ENCODE peak calls at places on chromosome 17, in ten cellular contexts. One of them, this sample, is unnamed.

GRCh38 chr17:78884148-78884870 is 18.7 kb downstream of the CEP295NL start:
- DNase-seq in CD8-positive, alpha-beta T cell: no peak
- DNase-seq in left lung: peak; percentile 77
- DNase-seq in CD4-positive, CD25-positive, alpha-beta regulatory T cell: no peak
- DNase-seq in lung: no peak
- DNase-seq in cardiac muscle cell: peak; percentile 33
- DNase-seq in ascending aorta: no peak
- DNase-seq in stomach: no peak
- DNase-seq in upper lobe of left lung: no peak
- DNase-seq in MG63: no peak
- DNase-seq in this sample: peak; percentile 41

GRCh38 chr17:29722411-29723198 is 99.9 kb upstream of the CORO6 start:
- DNase-seq in cardiac muscle cell: peak; percentile 98
- DNase-seq in stomach: no peak
- DNase-seq in left lung: no peak
- DNase-seq in upper lobe of left lung: no peak
- DNase-seq in CD8-positive, alpha-beta T cell: peak; percentile 18
- DNase-seq in ascending aorta: peak; percentile 71
- DNase-seq in MG63: no peak
- DNase-seq in CD4-positive, CD25-positive, alpha-beta regulatory T cell: peak; percentile 16
- DNase-seq in lung: peak; percentile 56
- DNase-seq in this sample: no peak

GRCh38 chr17:65395924-65396323 is 165.5 kb downstream of the AXIN2 start:
- DNase-seq in CD4-positive, CD25-positive, alpha-beta regulatory T cell: no peak
- DNase-seq in lung: no peak
- DNase-seq in cardiac muscle cell: no peak
- DNase-seq in CD8-positive, alpha-beta T cell: no peak
- DNase-seq in MG63: no peak
- DNase-seq in ascending aorta: no peak
- DNase-seq in left lung: no peak
- DNase-seq in upper lobe of left lung: no peak
- DNase-seq in stomach: no peak
- DNase-seq in this sample: no peak

GRCh38 chr17:78390241-78391050 is 12.0 kb downstream of the PGS1 start:
- DNase-seq in upper lobe of left lung: no peak
- DNase-seq in CD4-positive, CD25-positive, alpha-beta regulatory T cell: no peak
- DNase-seq in lung: no peak
- DNase-seq in CD8-positive, alpha-beta T cell: no peak
- DNase-seq in ascending aorta: no peak
- DNase-seq in left lung: peak; percentile 16
- DNase-seq in stomach: no peak
- DNase-seq in MG63: peak; percentile 77
- DNase-seq in cardiac muscle cell: peak; percentile 91
- DNase-seq in this sample: no peak

GRCh38 chr17:76268991-76269981 is 4.1 kb downstream of the UBALD2 start:
- DNase-seq in lung: no peak
- DNase-seq in CD4-positive, CD25-positive, alpha-beta regulatory T cell: no peak
- DNase-seq in CD8-positive, alpha-beta T cell: no peak
- DNase-seq in upper lobe of left lung: no peak
- DNase-seq in cardiac muscle cell: no peak
- DNase-seq in stomach: no peak
- DNase-seq in MG63: no peak
- DNase-seq in left lung: no peak
- DNase-seq in ascending aorta: no peak
- DNase-seq in this sample: no peak

GRCh38 chr17:2053380-2054261 is 1.3 kb upstream of the HIC1 start:
- DNase-seq in lung: no peak
- DNase-seq in ascending aorta: peak; percentile 86
- DNase-seq in left lung: peak; percentile 91
- DNase-seq in cardiac muscle cell: peak; percentile 78
- DNase-seq in MG63: peak; percentile 34
- DNase-seq in CD8-positive, alpha-beta T cell: peak; percentile 68
- DNase-seq in upper lobe of left lung: peak; percentile 94
- DNase-seq in CD4-positive, CD25-positive, alpha-beta regulatory T cell: peak; percentile 75
- DNase-seq in stomach: peak; percentile 71
- DNase-seq in this sample: peak; percentile 81

GRCh38 chr17:50352072-50352692 is 6.3 kb downstream of the XYLT2 start:
- DNase-seq in ascending aorta: no peak
- DNase-seq in lung: no peak
- DNase-seq in left lung: no peak
- DNase-seq in stomach: peak; percentile 88
- DNase-seq in MG63: peak; percentile 44
- DNase-seq in cardiac muscle cell: no peak
- DNase-seq in upper lobe of left lung: no peak
- DNase-seq in CD8-positive, alpha-beta T cell: no peak
- DNase-seq in CD4-positive, CD25-positive, alpha-beta regulatory T cell: no peak
- DNase-seq in this sample: no peak

GRCh38 chr17:74744714-74745547 is 3.5 kb upstream of the NHERF1 start:
- DNase-seq in CD4-positive, CD25-positive, alpha-beta regulatory T cell: peak; percentile 79
- DNase-seq in upper lobe of left lung: peak; percentile 96
- DNase-seq in MG63: peak; percentile 68
- DNase-seq in CD8-positive, alpha-beta T cell: peak; percentile 74
- DNase-seq in cardiac muscle cell: peak; percentile 67
- DNase-seq in left lung: peak; percentile 97
- DNase-seq in ascending aorta: peak; percentile 97
- DNase-seq in lung: peak; percentile 90
- DNase-seq in stomach: peak; percentile 96
- DNase-seq in this sample: peak; percentile 84

GRCh38 chr17:41284546-41284945 is 9.0 kb downstream of the KRTAP9-7 start:
- DNase-seq in left lung: no peak
- DNase-seq in lung: no peak
- DNase-seq in cardiac muscle cell: no peak
- DNase-seq in MG63: no peak
- DNase-seq in ascending aorta: no peak
- DNase-seq in upper lobe of left lung: no peak
- DNase-seq in CD4-positive, CD25-positive, alpha-beta regulatory T cell: no peak
- DNase-seq in CD8-positive, alpha-beta T cell: no peak
- DNase-seq in stomach: no peak
- DNase-seq in this sample: no peak

GRCh38 chr17:19296786-19297778 is 59.9 kb downstream of the EPN2 start:
- DNase-seq in MG63: no peak
- DNase-seq in left lung: no peak
- DNase-seq in stomach: no peak
- DNase-seq in ascending aorta: no peak
- DNase-seq in CD8-positive, alpha-beta T cell: no peak
- DNase-seq in lung: no peak
- DNase-seq in upper lobe of left lung: no peak
- DNase-seq in cardiac muscle cell: no peak
- DNase-seq in CD4-positive, CD25-positive, alpha-beta regulatory T cell: no peak
- DNase-seq in this sample: no peak

GRCh38 chr17:78667091-78667490 is 89.9 kb upstream of the DNAH17 start:
- DNase-seq in ascending aorta: no peak
- DNase-seq in stomach: no peak
- DNase-seq in CD4-positive, CD25-positive, alpha-beta regulatory T cell: no peak
- DNase-seq in upper lobe of left lung: no peak
- DNase-seq in lung: no peak
- DNase-seq in cardiac muscle cell: no peak
- DNase-seq in left lung: no peak
- DNase-seq in MG63: no peak
- DNase-seq in CD8-positive, alpha-beta T cell: no peak
- DNase-seq in this sample: no peak

GRCh38 chr17:732788-733720 is 658 bp downstream of the TLCD3A start:
- DNase-seq in CD4-positive, CD25-positive, alpha-beta regulatory T cell: no peak
- DNase-seq in lung: peak; percentile 37
- DNase-seq in left lung: peak; percentile 86
- DNase-seq in cardiac muscle cell: peak; percentile 38
- DNase-seq in stomach: peak; percentile 61
- DNase-seq in CD8-positive, alpha-beta T cell: no peak
- DNase-seq in MG63: peak; percentile 40
- DNase-seq in ascending aorta: no peak
- DNase-seq in upper lobe of left lung: no peak
- DNase-seq in this sample: peak; percentile 68

GRCh38 chr17:37710344-37710886 is 34.4 kb downstream of the HNF1B start:
- DNase-seq in cardiac muscle cell: peak; percentile 69
- DNase-seq in MG63: peak; percentile 28
- DNase-seq in upper lobe of left lung: no peak
- DNase-seq in stomach: peak; percentile 99
- DNase-seq in left lung: no peak
- DNase-seq in lung: peak; percentile 80
- DNase-seq in CD4-positive, CD25-positive, alpha-beta regulatory T cell: no peak
- DNase-seq in CD8-positive, alpha-beta T cell: no peak
- DNase-seq in ascending aorta: no peak
- DNase-seq in this sample: peak; percentile 94

GRCh38 chr17:44362479-44362963 is 1.1 kb downstream of the FAM171A2 start:
- DNase-seq in ascending aorta: no peak
- DNase-seq in upper lobe of left lung: no peak
- DNase-seq in left lung: no peak
- DNase-seq in stomach: no peak
- DNase-seq in CD4-positive, CD25-positive, alpha-beta regulatory T cell: no peak
- DNase-seq in lung: no peak
- DNase-seq in CD8-positive, alpha-beta T cell: no peak
- DNase-seq in MG63: no peak
- DNase-seq in cardiac muscle cell: no peak
- DNase-seq in this sample: peak; percentile 36
- H3K4me3 ChIP-seq in ascending aorta: no peak overlapping the region
- H3K4me3 ChIP-seq in upper lobe of left lung: no peak overlapping the region
- H3K4me3 ChIP-seq in left lung: peak overlapping the region; percentile 48
- H3K4me3 ChIP-seq in stomach: peak overlapping the region; percentile 81
- H3K4me3 ChIP-seq in CD4-positive, CD25-positive, alpha-beta regulatory T cell: no peak overlapping the region
- H3K4me3 ChIP-seq in lung: no peak overlapping the region
- H3K4me3 ChIP-seq in CD8-positive, alpha-beta T cell: no peak overlapping the region
- H3K4me3 ChIP-seq in MG63: no peak overlapping the region
- H3K4me3 ChIP-seq in cardiac muscle cell: peak overlapping the region; percentile 84
- H3K4me3 ChIP-seq in this sample: peak overlapping the region; percentile 94

GRCh38 chr17:7017827-7018200 is 5.0 kb upstream of the BCL6B start:
- DNase-seq in stomach: no peak
- DNase-seq in upper lobe of left lung: no peak
- DNase-seq in CD8-positive, alpha-beta T cell: no peak
- DNase-seq in ascending aorta: peak; percentile 63
- DNase-seq in CD4-positive, CD25-positive, alpha-beta regulatory T cell: no peak
- DNase-seq in lung: no peak
- DNase-seq in left lung: no peak
- DNase-seq in cardiac muscle cell: no peak
- DNase-seq in MG63: no peak
- DNase-seq in this sample: no peak

GRCh38 chr17:7019839-7020519 is 2.9 kb upstream of the BCL6B start:
- DNase-seq in stomach: peak; percentile 57
- DNase-seq in MG63: peak; percentile 65
- DNase-seq in left lung: no peak
- DNase-seq in CD4-positive, CD25-positive, alpha-beta regulatory T cell: no peak
- DNase-seq in upper lobe of left lung: peak; percentile 53
- DNase-seq in lung: no peak
- DNase-seq in CD8-positive, alpha-beta T cell: no peak
- DNase-seq in ascending aorta: peak; percentile 73
- DNase-seq in cardiac muscle cell: peak; percentile 76
- DNase-seq in this sample: peak; percentile 69

GRCh38 chr17:7018331-7018964 is 4.4 kb upstream of the BCL6B start:
- DNase-seq in left lung: no peak
- DNase-seq in lung: no peak
- DNase-seq in ascending aorta: peak; percentile 85
- DNase-seq in cardiac muscle cell: no peak
- DNase-seq in upper lobe of left lung: peak; percentile 82
- DNase-seq in CD4-positive, CD25-positive, alpha-beta regulatory T cell: no peak
- DNase-seq in stomach: no peak
- DNase-seq in CD8-positive, alpha-beta T cell: no peak
- DNase-seq in MG63: peak; percentile 81
- DNase-seq in this sample: no peak

GRCh38 chr17:7020894-7021664 is 1.8 kb upstream of the BCL6B start:
- DNase-seq in stomach: no peak
- DNase-seq in ascending aorta: no peak
- DNase-seq in cardiac muscle cell: no peak
- DNase-seq in MG63: no peak
- DNase-seq in upper lobe of left lung: no peak
- DNase-seq in CD4-positive, CD25-positive, alpha-beta regulatory T cell: no peak
- DNase-seq in CD8-positive, alpha-beta T cell: no peak
- DNase-seq in left lung: no peak
- DNase-seq in lung: no peak
- DNase-seq in this sample: no peak

GRCh38 chr17:7019406-7019805 is 3.4 kb upstream of the BCL6B start:
- DNase-seq in cardiac muscle cell: no peak
- DNase-seq in CD4-positive, CD25-positive, alpha-beta regulatory T cell: no peak
- DNase-seq in CD8-positive, alpha-beta T cell: no peak
- DNase-seq in stomach: no peak
- DNase-seq in left lung: no peak
- DNase-seq in lung: no peak
- DNase-seq in ascending aorta: peak; percentile 67
- DNase-seq in upper lobe of left lung: no peak
- DNase-seq in MG63: no peak
- DNase-seq in this sample: no peak
- H3K4me3 ChIP-seq in cardiac muscle cell: no peak overlapping the region
- H3K4me3 ChIP-seq in CD4-positive, CD25-positive, alpha-beta regulatory T cell: no peak overlapping the region
- H3K4me3 ChIP-seq in CD8-positive, alpha-beta T cell: no peak overlapping the region
- H3K4me3 ChIP-seq in stomach: peak overlapping the region; percentile 49
- H3K4me3 ChIP-seq in left lung: peak overlapping the region; percentile 38
- H3K4me3 ChIP-seq in lung: peak overlapping the region; percentile 45
- H3K4me3 ChIP-seq in ascending aorta: peak overlapping the region; percentile 55
- H3K4me3 ChIP-seq in upper lobe of left lung: peak overlapping the region; percentile 33
- H3K4me3 ChIP-seq in MG63: peak overlapping the region; percentile 54
- H3K4me3 ChIP-seq in this sample: peak overlapping the region; percentile 10

GRCh38 chr17:69147460-69147859 is 5.8 kb upstream of the ABCA6 start:
- DNase-seq in MG63: no peak
- DNase-seq in CD4-positive, CD25-positive, alpha-beta regulatory T cell: no peak
- DNase-seq in cardiac muscle cell: no peak
- DNase-seq in stomach: no peak
- DNase-seq in left lung: no peak
- DNase-seq in lung: no peak
- DNase-seq in ascending aorta: no peak
- DNase-seq in CD8-positive, alpha-beta T cell: no peak
- DNase-seq in upper lobe of left lung: no peak
- DNase-seq in this sample: no peak

GRCh38 chr17:69144621-69145255 is 3.0 kb upstream of the ABCA6 start:
- DNase-seq in ascending aorta: no peak
- DNase-seq in CD4-positive, CD25-positive, alpha-beta regulatory T cell: no peak
- DNase-seq in left lung: no peak
- DNase-seq in stomach: no peak
- DNase-seq in upper lobe of left lung: no peak
- DNase-seq in lung: no peak
- DNase-seq in MG63: no peak
- DNase-seq in cardiac muscle cell: no peak
- DNase-seq in CD8-positive, alpha-beta T cell: no peak
- DNase-seq in this sample: no peak

GRCh38 chr17:69142473-69142802 is 743 bp upstream of the ABCA6 start:
- DNase-seq in stomach: no peak
- DNase-seq in upper lobe of left lung: no peak
- DNase-seq in CD8-positive, alpha-beta T cell: no peak
- DNase-seq in left lung: no peak
- DNase-seq in MG63: no peak
- DNase-seq in lung: no peak
- DNase-seq in cardiac muscle cell: peak; percentile 90
- DNase-seq in CD4-positive, CD25-positive, alpha-beta regulatory T cell: no peak
- DNase-seq in ascending aorta: no peak
- DNase-seq in this sample: no peak

GRCh38 chr17:69143683-69144231 is 2.1 kb upstream of the ABCA6 start:
- DNase-seq in ascending aorta: no peak
- DNase-seq in lung: no peak
- DNase-seq in MG63: no peak
- DNase-seq in cardiac muscle cell: no peak
- DNase-seq in CD4-positive, CD25-positive, alpha-beta regulatory T cell: no peak
- DNase-seq in upper lobe of left lung: no peak
- DNase-seq in CD8-positive, alpha-beta T cell: no peak
- DNase-seq in stomach: no peak
- DNase-seq in left lung: no peak
- DNase-seq in this sample: no peak

GRCh38 chr17:69141802-69142472 is at the start of gene ABCA6:
- DNase-seq in upper lobe of left lung: no peak
- DNase-seq in CD4-positive, CD25-positive, alpha-beta regulatory T cell: no peak
- DNase-seq in lung: no peak
- DNase-seq in MG63: peak; percentile 9
- DNase-seq in ascending aorta: no peak
- DNase-seq in CD8-positive, alpha-beta T cell: no peak
- DNase-seq in left lung: no peak
- DNase-seq in cardiac muscle cell: peak; percentile 93
- DNase-seq in stomach: no peak
- DNase-seq in this sample: no peak
- H3K4me3 ChIP-seq in upper lobe of left lung: peak within 1 kb of the TSS; percentile 23
- H3K4me3 ChIP-seq in CD4-positive, CD25-positive, alpha-beta regulatory T cell: no peak within 1 kb of the TSS
- H3K4me3 ChIP-seq in lung: no peak within 1 kb of the TSS
- H3K4me3 ChIP-seq in MG63: peak within 1 kb of the TSS; percentile 3
- H3K4me3 ChIP-seq in ascending aorta: peak within 1 kb of the TSS; percentile 22
- H3K4me3 ChIP-seq in CD8-positive, alpha-beta T cell: no peak within 1 kb of the TSS
- H3K4me3 ChIP-seq in left lung: peak within 1 kb of the TSS; percentile 0
- H3K4me3 ChIP-seq in cardiac muscle cell: no peak within 1 kb of the TSS
- H3K4me3 ChIP-seq in stomach: peak within 1 kb of the TSS; percentile 24
- H3K4me3 ChIP-seq in this sample: no peak within 1 kb of the TSS

GRCh38 chr17:27089929-27090247 is 204.0 kb upstream of the WSB1 start:
- DNase-seq in lung: no peak
- DNase-seq in stomach: no peak
- DNase-seq in ascending aorta: no peak
- DNase-seq in left lung: no peak
- DNase-seq in cardiac muscle cell: no peak
- DNase-seq in MG63: no peak
- DNase-seq in upper lobe of left lung: no peak
- DNase-seq in CD8-positive, alpha-beta T cell: no peak
- DNase-seq in CD4-positive, CD25-positive, alpha-beta regulatory T cell: no peak
- DNase-seq in this sample: no peak
- H3K4me3 ChIP-seq in lung: no peak overlapping the region
- H3K4me3 ChIP-seq in stomach: no peak overlapping the region
- H3K4me3 ChIP-seq in ascending aorta: no peak overlapping the region
- H3K4me3 ChIP-seq in left lung: no peak overlapping the region
- H3K4me3 ChIP-seq in cardiac muscle cell: no peak overlapping the region
- H3K4me3 ChIP-seq in MG63: peak overlapping the region; percentile 24
- H3K4me3 ChIP-seq in upper lobe of left lung: no peak overlapping the region
- H3K4me3 ChIP-seq in CD8-positive, alpha-beta T cell: no peak overlapping the region
- H3K4me3 ChIP-seq in CD4-positive, CD25-positive, alpha-beta regulatory T cell: no peak overlapping the region
- H3K4me3 ChIP-seq in this sample: no peak overlapping the region